ENCODE peak calls at places on chromosomes 3 and 15, in five cellular contexts. O is B cell, V is neural crest cell, D is fibroblast of villous mesenchyme, F is HCT116. C is an unnamed sample.
A peak's percentile ranks its signal among the peaks of the same experiment; 100 is the strongest.

GRCh38 chr15:72117698-72118399 is at the start of gene MYO9A:
- DNase-seq in O (peak; percentile 99), V (peak; percentile 97), D (peak; percentile 99), F (peak; percentile 97), C (peak; percentile 98)

GRCh38 chr3:38205472-38205805 is 40.1 kb downstream of the OXSR1 start:
- DNase-seq in O (no peak), V (no peak), D (no peak), F (no peak), C (no peak)

GRCh38 chr3:160052385-160053047 is 63.9 kb downstream of the IL12A start:
- DNase-seq in O (no peak), V (no peak), D (peak; percentile 21), F (no peak), C (no peak)

GRCh38 chr3:186932281-186933181 is 2.2 kb downstream of the ST6GAL1 start:
- DNase-seq in O (no peak), V (no peak), D (no peak), F (no peak), C (no peak)

GRCh38 chr3:14143826-14144225 is 19.0 kb downstream of the TMEM43 start:
- DNase-seq in O (no peak), V (no peak), D (peak; percentile 93), F (no peak), C (no peak)

GRCh38 chr15:76058714-76059319 is 968 bp upstream of the TMEM266 start:
- DNase-seq in O (no peak), V (peak; percentile 8), D (peak; percentile 8), F (no peak), C (peak; percentile 57)

GRCh38 chr15:88400069-88400468 is 67.1 kb downstream of the MRPL46 start:
- DNase-seq in O (no peak), V (no peak), D (no peak), F (no peak), C (no peak)

GRCh38 chr3:160378331-160379109 is 20.5 kb downstream of the IFT80 start:
- DNase-seq in O (no peak), V (no peak), D (peak; percentile 87), F (no peak), C (no peak)

GRCh38 chr15:54719325-54719724 is 477.4 kb downstream of the RSL24D1 start:
- DNase-seq in O (no peak), V (no peak), D (no peak), F (no peak), C (no peak)

GRCh38 chr15:77500986-77501385 is 80.3 kb downstream of the HMG20A start:
- DNase-seq in O (no peak), V (no peak), D (peak; percentile 45), F (no peak), C (no peak)

GRCh38 chr3:166263460-166263859 is 426.2 kb upstream of the BCHE start:
- DNase-seq in O (no peak), V (no peak), D (no peak), F (no peak), C (no peak)

GRCh38 chr3:49098910-49099630 is 5.2 kb upstream of the QRICH1 start:
- DNase-seq in O (no peak), V (no peak), D (no peak), F (no peak), C (no peak)

GRCh38 chr15:45521596-45522167 is 873 bp downstream of the SLC30A4 start:
- DNase-seq in O (no peak), V (no peak), D (peak; percentile 14), F (no peak), C (peak; percentile 60)

GRCh38 chr3:14125193-14126016 is 553 bp downstream of the TMEM43 start:
- DNase-seq in O (no peak), V (no peak), D (peak; percentile 92), F (peak; percentile 81), C (no peak)

GRCh38 chr3:170740726-170741591 is 129.0 kb downstream of the RPL22L1 start:
- DNase-seq in O (no peak), V (no peak), D (peak; percentile 89), F (no peak), C (no peak)

GRCh38 chr3:193711964-193712598 is 119.1 kb downstream of the OPA1 start:
- DNase-seq in O (no peak), V (no peak), D (no peak), F (no peak), C (no peak)

GRCh38 chr15:70539409-70539808 is 223.9 kb downstream of the UACA start:
- DNase-seq in O (no peak), V (no peak), D (no peak), F (no peak), C (no peak)

GRCh38 chr15:57495037-57495436 is 96.7 kb upstream of the MYZAP start:
- DNase-seq in O (no peak), V (no peak), D (no peak), F (no peak), C (no peak)

GRCh38 chr3:45497963-45498362 is 96.6 kb upstream of the LIMD1 start:
- DNase-seq in O (no peak), V (no peak), D (peak; percentile 33), F (no peak), C (no peak)

GRCh38 chr3:134665243-134665642 is 14.4 kb upstream of the KY start:
- DNase-seq in O (no peak), V (no peak), D (no peak), F (no peak), C (no peak)

GRCh38 chr3:159239054-159239453 is 437.2 kb downstream of the MFSD1 start:
- DNase-seq in O (no peak), V (no peak), D (peak; percentile 29), F (no peak), C (no peak)

DNA sequence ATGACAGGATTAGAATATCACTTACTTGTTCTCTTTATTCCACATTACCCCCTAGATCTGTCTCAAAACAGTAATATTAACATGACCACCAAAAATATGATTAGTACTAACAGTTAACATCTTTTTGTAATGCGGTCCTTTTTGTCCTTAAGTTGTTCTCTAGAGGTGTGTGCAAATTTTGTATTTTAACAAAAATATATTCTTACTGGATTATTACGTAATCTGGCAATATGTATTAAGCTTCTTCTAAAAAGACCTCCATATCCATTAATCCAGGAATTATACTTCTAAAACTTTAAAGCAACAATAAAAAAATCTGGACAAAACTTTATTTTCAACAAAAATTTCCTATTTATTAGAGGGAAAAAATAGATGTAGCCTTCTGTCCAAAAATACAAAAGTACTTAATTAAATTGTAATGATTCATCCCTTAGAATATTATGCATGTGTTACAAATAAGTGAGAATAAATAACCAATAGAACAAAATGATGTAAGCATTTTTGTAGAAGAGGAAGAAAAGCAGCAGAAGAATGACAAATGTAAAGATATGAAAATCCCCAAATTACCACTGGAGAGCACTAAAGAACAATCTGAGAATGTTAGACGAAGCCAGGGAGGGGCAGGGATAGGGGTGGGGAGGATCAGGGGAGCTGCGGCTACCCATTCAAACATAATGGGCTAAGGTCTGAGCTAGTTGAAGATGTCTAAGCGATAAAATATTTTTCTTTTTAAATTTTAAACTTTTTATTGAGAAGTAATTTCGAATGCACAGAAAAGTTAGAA is 945.6 kb downstream of the MCTP2 start:
- DNase-seq in O (no peak), V (no peak), D (no peak), F (no peak), C (no peak)
- TF ChIP-seq CTCF in O (no peak), V (no peak), D (no peak), F (no peak), C (no peak)

DNA sequence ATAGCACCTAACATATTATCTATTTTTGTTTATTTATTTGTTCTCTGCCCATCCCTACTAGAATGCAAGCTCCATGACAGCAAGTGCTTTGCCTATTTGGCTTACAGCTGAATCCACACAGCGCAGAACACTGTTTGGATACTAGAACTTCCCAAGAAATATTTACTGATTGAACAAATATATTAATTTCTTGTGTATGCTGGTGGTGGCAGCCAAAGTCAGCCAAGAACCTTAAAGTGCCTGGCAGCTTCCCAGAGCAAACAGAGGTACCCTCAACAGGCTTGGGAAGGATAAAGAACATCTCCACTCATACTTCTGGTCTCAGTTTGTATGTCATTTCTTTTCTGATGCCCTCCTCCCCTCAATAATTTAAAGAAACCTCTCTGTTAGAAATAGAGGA is 111.8 kb upstream of the SLC25A36 start:
- DNase-seq in O (no peak), V (no peak), D (no peak), F (no peak), C (no peak)
- TF ChIP-seq CTCF in O (no peak), V (no peak), D (no peak), F (no peak), C (no peak)

GRCh38 chr3:57646723-57647122 is 46.2 kb downstream of the DENND6A start:
- DNase-seq in O (no peak), V (no peak), D (peak; percentile 69), F (peak; percentile 3), C (peak; percentile 25)
- TF ChIP-seq CTCF in O (peak; percentile 13), V (no peak), D (peak; percentile 21), F (no peak), C (peak; percentile 24)

GRCh38 chr15:98883504-98883903 is 124.1 kb downstream of the PGPEP1L start:
- DNase-seq in O (no peak), V (no peak), D (no peak), F (no peak), C (no peak)

GRCh38 chr15:98878172-98878571 is 129.4 kb downstream of the PGPEP1L start:
- DNase-seq in O (no peak), V (no peak), D (no peak), F (no peak), C (no peak)

GRCh38 chr15:98878862-98879261 is 128.7 kb downstream of the PGPEP1L start:
- DNase-seq in O (no peak), V (no peak), D (no peak), F (no peak), C (no peak)

GRCh38 chr15:98884894-98885293 is 122.7 kb downstream of the PGPEP1L start:
- DNase-seq in O (no peak), V (no peak), D (no peak), F (no peak), C (no peak)

DNA sequence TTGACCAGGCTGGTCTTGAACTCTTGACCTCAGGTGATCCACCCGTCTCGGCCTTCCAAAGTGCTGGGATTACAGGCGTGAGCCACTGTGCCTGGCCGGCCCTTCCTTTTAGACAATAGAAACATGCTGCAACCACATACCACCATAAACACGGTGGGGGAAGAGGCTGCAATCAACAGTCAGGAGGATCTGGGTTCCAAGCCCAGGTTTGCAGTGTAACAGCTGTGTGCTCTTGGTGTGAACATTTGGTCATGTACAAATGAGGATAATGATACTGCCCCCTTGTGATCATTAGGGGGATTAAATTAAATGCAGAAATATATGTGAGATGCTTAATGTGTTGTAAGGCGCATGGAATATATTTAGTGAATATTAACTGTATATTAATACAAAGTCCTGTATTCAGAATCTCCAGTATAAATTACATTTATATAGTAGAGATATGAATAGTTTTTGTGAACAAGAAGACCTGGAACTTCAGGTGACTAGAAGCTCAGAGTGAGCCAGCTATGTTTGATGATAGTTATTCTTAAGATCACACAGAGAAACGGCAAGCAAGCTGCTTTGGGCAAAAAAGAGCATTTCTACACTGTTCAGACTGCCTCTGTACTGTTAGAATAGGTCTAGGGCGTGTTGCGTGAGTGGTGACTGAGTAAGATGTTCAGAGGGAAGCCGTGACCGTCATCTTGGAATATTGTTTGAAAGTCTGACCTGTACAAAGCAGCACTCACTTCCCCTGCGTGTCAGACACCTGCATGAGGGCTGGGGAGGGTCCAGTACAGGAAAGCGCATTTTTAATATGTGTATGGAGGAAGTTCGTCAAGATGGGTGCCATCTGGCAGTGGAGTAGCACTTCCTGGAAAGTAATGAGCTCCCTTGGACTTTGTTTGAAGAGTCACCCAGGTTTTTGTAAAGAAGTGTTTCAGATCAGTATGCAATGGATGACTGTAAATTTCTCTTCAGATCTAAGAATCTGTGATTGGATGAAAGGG is 125.8 kb downstream of the PGPEP1L start:
- DNase-seq in O (no peak), V (no peak), D (peak; percentile 81), F (peak; percentile 31), C (peak; percentile 67)
- TF ChIP-seq CTCF in O (peak; percentile 75), V (peak; percentile 74), D (peak; percentile 57), F (peak; percentile 51), C (peak; percentile 70)

C was measured in GM13977.